ENCODE peak calls at places on chromosomes 5 and 9, in seven cellular contexts. Y is nephron progenitor cell, S is AG04450, M is uterus, U is GM10248, W is ACHN, B is heart left ventricle. V is an unnamed sample.

GRCh38 chr5:177982072-177982727 is 13.8 kb downstream of the PROP1 start:
- DNase-seq in M (no peak), B (no peak), S (no peak), W (peak), U (no peak), Y (peak), V (no peak)

GRCh38 chr9:138077898-138078540 is 200.4 kb downstream of the CACNA1B start:
- DNase-seq in W (no peak), U (no peak), M (peak), Y (no peak), B (peak), S (no peak), V (no peak)

GRCh38 chr5:150113047-150113744 is 26.8 kb upstream of the CSF1R start:
- DNase-seq in B (no peak), U (no peak), S (no peak), M (peak), Y (no peak), W (no peak), V (no peak)

GRCh38 chr9:13705913-13706312 is 426.4 kb upstream of the MPDZ start:
- DNase-seq in M (peak), Y (no peak), B (no peak), W (no peak), S (no peak), U (no peak), V (peak)

GRCh38 chr9:129084087-129084486 is 3.2 kb downstream of the DOLPP1 start:
- DNase-seq in U (no peak), S (no peak), Y (no peak), W (no peak), M (no peak), B (no peak), V (no peak)

GRCh38 chr5:54669285-54669684 is 151.7 kb downstream of the SNX18 start:
- DNase-seq in M (no peak), B (no peak), S (peak), W (no peak), U (no peak), Y (no peak), V (peak)

GRCh38 chr5:150009671-150010387 is 9.3 kb downstream of the HMGXB3 start:
- DNase-seq in B (no peak), Y (no peak), S (no peak), M (no peak), W (no peak), U (no peak), V (peak)

GRCh38 chr9:115680226-115680625 is 473.4 kb upstream of the PAPPA start:
- DNase-seq in S (no peak), U (no peak), W (no peak), B (no peak), Y (no peak), M (no peak), V (peak)

GRCh38 chr5:158482201-158482600 is 617.5 kb downstream of the EBF1 start:
- DNase-seq in U (no peak), B (no peak), Y (no peak), W (no peak), M (no peak), S (no peak), V (no peak)

GRCh38 chr5:139755892-139756671 is 39.5 kb upstream of the PSD2 start:
- DNase-seq in B (no peak), M (no peak), U (peak), W (no peak), S (no peak), Y (peak), V (no peak)

GRCh38 chr9:68973619-68974018 is 40.3 kb downstream of the PRKACG start:
- DNase-seq in S (no peak), M (no peak), W (no peak), Y (no peak), B (no peak), U (no peak), V (no peak)